ENCODE peak calls at places on chromosomes 11 and 22, in seven cellular contexts. H, K, J, I, G, Y and T are unnamed samples.
A peak's percentile ranks its signal among the peaks of the same experiment; 100 is the strongest.

GRCh38 chr11:10898763-10899541 is 41.1 kb upstream of the ZBED5 start:
- DNase-seq in H (no peak), K (no peak), J (no peak), I (no peak), G (no peak), Y (peak; percentile 35), T (no peak)

GRCh38 chr11:20962581-20962980 is 293.2 kb downstream of the NELL1 start:
- DNase-seq in H (no peak), K (no peak), J (no peak), I (no peak), G (no peak), Y (no peak), T (no peak)

GRCh38 chr11:70851907-70852306 is 400.5 kb downstream of the SHANK2 start:
- DNase-seq in H (no peak), K (no peak), J (no peak), I (no peak), G (no peak), Y (no peak), T (no peak)

GRCh38 chr22:32587449-32587848 is 112.8 kb downstream of the FBXO7 start:
- DNase-seq in H (no peak), K (no peak), J (peak; percentile 69), I (peak; percentile 46), G (no peak), Y (peak; percentile 40), T (no peak)

GRCh38 chr11:130431806-130432205 is 3.4 kb upstream of the ADAMTS8 start:
- DNase-seq in H (no peak), K (no peak), J (no peak), I (no peak), G (no peak), Y (no peak), T (no peak)

GRCh38 chr22:32572741-32573140 is 98.1 kb downstream of the FBXO7 start:
- DNase-seq in H (no peak), K (no peak), J (no peak), I (no peak), G (no peak), Y (no peak), T (no peak)

GRCh38 chr11:6654281-6655019 is 1.2 kb downstream of the DCHS1 start:
- DNase-seq in H (peak; percentile 74), K (no peak), J (no peak), I (no peak), G (no peak), Y (no peak), T (no peak)

GRCh38 chr22:17366830-17367229 is 2.4 kb upstream of the CECR2 start:
- DNase-seq in H (no peak), K (peak; percentile 25), J (no peak), I (peak; percentile 36), G (no peak), Y (peak; percentile 45), T (no peak)

GRCh38 chr11:105045897-105046296 is 762 bp upstream of the CARD16 start:
- DNase-seq in H (no peak), K (no peak), J (no peak), I (no peak), G (peak; percentile 73), Y (no peak), T (no peak)

GRCh38 chr11:12540913-12541587 is 133.2 kb upstream of the TEAD1 start:
- DNase-seq in H (no peak), K (no peak), J (peak; percentile 43), I (peak; percentile 53), G (no peak), Y (no peak), T (no peak)

GRCh38 chr11:74663315-74663714 is 67.9 kb downstream of the CHRDL2 start:
- DNase-seq in H (no peak), K (no peak), J (no peak), I (no peak), G (no peak), Y (no peak), T (no peak)

GRCh38 chr11:135069884-135070283 is 657.8 kb upstream of the B3GAT1 start:
- DNase-seq in H (no peak), K (no peak), J (no peak), I (no peak), G (no peak), Y (no peak), T (no peak)

GRCh38 chr11:119315139-119316016 is 1.6 kb downstream of the MCAM start:
- DNase-seq in H (no peak), K (peak; percentile 64), J (no peak), I (no peak), G (peak; percentile 71), Y (no peak), T (peak; percentile 87)

GRCh38 chr11:12200359-12201015 is 90.1 kb downstream of the MICAL2 start:
- DNase-seq in H (no peak), K (no peak), J (peak; percentile 48), I (peak; percentile 68), G (no peak), Y (no peak), T (no peak)

GRCh38 chr11:131889146-131889577 is 518.7 kb downstream of the NTM start:
- DNase-seq in H (no peak), K (no peak), J (no peak), I (no peak), G (no peak), Y (no peak), T (no peak)

DNA sequence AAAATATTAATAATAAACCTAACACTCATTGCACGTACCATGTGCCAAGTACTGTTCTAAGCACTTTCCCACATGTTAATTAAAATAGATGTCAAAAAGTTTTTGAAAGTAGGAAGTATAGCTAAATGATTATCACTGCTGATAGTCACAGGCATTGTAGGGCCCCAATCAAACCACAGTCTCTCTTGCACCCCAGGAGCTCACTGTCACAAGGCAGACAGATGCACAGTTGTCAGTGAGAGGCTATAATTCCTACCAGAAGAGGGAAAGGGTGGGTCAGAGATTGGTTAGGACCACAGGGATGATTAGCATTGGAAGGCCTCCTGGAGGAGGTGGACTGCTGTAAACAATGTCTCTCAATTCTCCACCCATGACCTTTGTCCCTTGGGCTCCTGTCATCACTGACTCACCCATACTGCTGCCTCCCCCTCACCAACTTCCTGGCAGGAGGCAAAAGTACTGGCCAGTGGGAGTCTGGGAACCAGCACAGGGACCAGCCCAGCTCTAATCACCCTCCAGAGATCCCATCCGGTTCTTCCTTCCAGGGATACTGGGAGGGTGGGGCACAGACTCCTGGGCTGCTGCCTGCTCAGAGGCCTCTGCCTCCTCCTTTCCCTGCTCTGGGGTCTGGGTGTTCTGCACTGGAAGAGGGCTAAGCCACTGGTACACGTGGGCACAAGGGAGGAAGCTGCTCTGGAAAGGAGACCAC is 1.1 kb upstream of the POLD4 start:
- DNase-seq in H (peak; percentile 90), K (no peak), J (no peak), I (peak; percentile 76), G (peak; percentile 81), Y (no peak), T (no peak)
- H3K27ac ChIP-seq in H (peak overlapping the region; percentile 100), K (peak overlapping the region; percentile 98), J (peak overlapping the region; percentile 98), I (peak overlapping the region; percentile 98), G (peak overlapping the region; percentile 98), Y (peak overlapping the region; percentile 94), T (peak overlapping the region; percentile 99)

DNA sequence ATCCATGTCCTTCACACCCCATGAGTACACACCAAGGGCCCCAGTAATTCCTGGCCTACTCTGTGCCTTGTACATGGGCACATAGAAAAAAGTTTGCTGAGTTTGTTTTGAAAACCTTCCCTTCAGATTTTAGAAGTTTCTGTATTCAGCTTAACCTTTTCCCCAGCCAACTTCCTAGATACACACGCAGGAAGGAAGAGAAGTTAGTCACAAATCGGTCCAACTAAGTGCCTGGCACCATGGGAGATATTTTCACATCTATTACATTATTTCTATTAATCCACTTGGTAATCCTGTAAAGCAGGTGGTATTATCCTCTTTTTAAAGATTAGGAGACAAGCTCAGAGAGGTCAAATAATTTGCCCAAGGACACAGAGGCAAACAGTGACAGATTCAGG is 5.8 kb downstream of the LIMK2 start:
- DNase-seq in H (no peak), K (no peak), J (no peak), I (no peak), G (no peak), Y (no peak), T (no peak)
- H3K27ac ChIP-seq in H (peak overlapping the region; percentile 51), K (peak overlapping the region; percentile 81), J (peak overlapping the region; percentile 67), I (no peak overlapping the region), G (peak overlapping the region; percentile 63), Y (peak overlapping the region; percentile 65), T (no peak overlapping the region)

DNA sequence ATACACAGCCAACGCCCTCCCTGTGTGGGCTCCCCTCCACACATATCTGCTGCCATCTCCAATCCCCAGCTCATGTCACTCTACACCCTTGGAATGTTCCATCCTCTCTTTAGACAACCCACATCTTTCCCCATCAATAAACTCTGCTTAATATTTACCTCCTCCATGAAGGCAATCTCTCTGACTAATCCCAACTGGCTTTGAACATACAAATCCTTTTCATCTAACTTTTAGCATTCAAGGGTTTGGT is 135.5 kb upstream of the PITPNB start:
- DNase-seq in H (no peak), K (no peak), J (no peak), I (no peak), G (no peak), Y (no peak), T (no peak)
- H3K27ac ChIP-seq in H (no peak overlapping the region), K (no peak overlapping the region), J (no peak overlapping the region), I (no peak overlapping the region), G (no peak overlapping the region), Y (no peak overlapping the region), T (no peak overlapping the region)

GRCh38 chr11:2531987-2532703 is 87.3 kb downstream of the KCNQ1 start:
- DNase-seq in H (peak; percentile 78), K (no peak), J (no peak), I (peak; percentile 49), G (peak; percentile 70), Y (no peak), T (no peak)

GRCh38 chr11:2534131-2534956 is 89.5 kb downstream of the KCNQ1 start:
- DNase-seq in H (peak; percentile 75), K (no peak), J (no peak), I (no peak), G (peak; percentile 54), Y (no peak), T (no peak)

GRCh38 chr11:2531277-2531986 is 86.6 kb downstream of the KCNQ1 start:
- DNase-seq in H (peak; percentile 88), K (peak; percentile 69), J (peak; percentile 81), I (peak; percentile 87), G (peak; percentile 76), Y (no peak), T (peak; percentile 44)

GRCh38 chr11:2533642-2534115 is 88.9 kb downstream of the KCNQ1 start:
- DNase-seq in H (peak; percentile 90), K (peak; percentile 58), J (peak; percentile 66), I (peak; percentile 85), G (peak; percentile 84), Y (peak; percentile 29), T (peak; percentile 42)

DNA sequence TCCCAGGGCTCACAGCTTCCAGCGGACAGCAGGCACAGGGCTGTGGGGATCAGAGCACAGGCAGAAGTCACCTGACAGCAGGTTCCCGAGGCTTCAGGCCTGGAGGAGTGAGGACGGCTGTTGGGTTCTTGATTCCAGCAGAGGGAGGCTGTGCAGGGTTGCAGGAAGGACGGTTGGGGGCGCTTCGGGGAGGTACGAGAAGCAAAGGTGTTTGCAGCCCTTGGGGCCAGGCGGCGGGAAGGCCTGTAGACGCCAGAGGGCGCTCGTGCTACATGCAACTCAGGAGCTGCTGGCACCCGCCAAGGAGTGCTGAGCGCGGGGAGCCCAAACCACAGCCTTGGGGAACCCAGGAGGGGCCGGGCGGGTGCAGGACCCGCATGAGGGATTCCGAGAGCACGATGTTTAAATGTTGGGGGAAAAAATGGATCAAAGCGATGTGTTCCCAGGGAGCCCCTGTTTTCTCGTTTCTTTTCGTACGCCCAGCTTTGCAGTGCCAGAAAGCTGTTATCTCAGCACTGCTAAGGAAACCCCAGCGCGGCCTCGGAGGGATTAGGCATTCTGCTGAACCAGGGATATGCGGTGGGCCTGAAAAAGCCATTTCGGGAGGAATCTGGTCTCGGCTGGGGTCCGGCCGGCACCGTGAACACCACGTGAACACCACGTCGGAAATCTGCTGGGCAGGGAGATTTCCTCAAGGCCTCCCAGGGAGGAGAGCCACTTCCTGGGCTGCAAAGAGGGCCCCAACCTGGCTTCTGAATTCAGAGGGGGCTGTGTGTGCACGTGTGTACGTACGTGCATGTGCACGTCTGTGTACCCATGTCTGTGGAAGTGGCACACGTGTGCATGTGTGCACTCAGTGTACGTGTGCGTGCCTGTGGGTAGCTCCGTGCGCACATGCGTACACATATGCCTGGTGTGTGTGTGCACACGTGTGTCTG is 88.2 kb downstream of the KCNQ1 start:
- DNase-seq in H (peak; percentile 96), K (peak; percentile 89), J (peak; percentile 89), I (peak; percentile 96), G (peak; percentile 94), Y (peak; percentile 69), T (peak; percentile 88)
- H3K27ac ChIP-seq in H (no peak overlapping the region), K (peak overlapping the region; percentile 47), J (no peak overlapping the region), I (peak overlapping the region; percentile 39), G (no peak overlapping the region), Y (peak overlapping the region; percentile 24), T (peak overlapping the region; percentile 32)